ENCODE peak calls at places on chromosomes 11 and 22, in seven cellular contexts. Y is naive thymus-derived CD4-positive, alpha-beta T cell; M is pancreas; G is foreskin fibroblast; Q is tibial nerve; B is cardiac fibroblast; J is Panc1. F is an unnamed sample.

GRCh38 chr11:71499125-71499524 is 27.9 kb upstream of the KRTAP5-7 start:
- DNase-seq in M (no peak), G (peak), Y (no peak), J (no peak), Q (no peak), B (no peak), F (no peak)

GRCh38 chr11:35953081-35953480 is 9.2 kb downstream of the LDLRAD3 start:
- DNase-seq in B (no peak), Y (no peak), Q (no peak), J (no peak), G (no peak), M (no peak), F (no peak)

GRCh38 chr11:5129457-5129877 is 8.7 kb downstream of the OR52A5 start:
- DNase-seq in J (no peak), Y (no peak), B (peak), M (no peak), Q (no peak), G (no peak), F (no peak)

GRCh38 chr11:8354622-8355417 is 91.1 kb upstream of the LMO1 start:
- DNase-seq in J (no peak), G (no peak), Y (no peak), M (no peak), B (no peak), Q (no peak), F (peak)

GRCh38 chr11:9099617-9100016 is 8.2 kb upstream of the SCUBE2 start:
- DNase-seq in B (no peak), Y (no peak), M (no peak), Q (no peak), J (no peak), G (no peak), F (peak)

GRCh38 chr11:69157156-69157821 is 1.6 kb downstream of the SMIM38 start:
- DNase-seq in Y (no peak), B (peak), J (no peak), G (peak), M (no peak), Q (peak), F (peak)

GRCh38 chr11:4184163-4184916 is 89.7 kb downstream of the RRM1 start:
- DNase-seq in G (no peak), J (no peak), M (no peak), B (peak), Y (no peak), Q (no peak), F (no peak)

GRCh38 chr11:125463590-125464265 is 32.3 kb downstream of the FEZ1 start:
- DNase-seq in J (no peak), Q (no peak), M (no peak), B (no peak), Y (no peak), G (no peak), F (peak)

GRCh38 chr11:61828629-61829407 is 718 bp downstream of the FADS2 start:
- DNase-seq in G (peak), B (peak), Y (peak), Q (no peak), M (peak), J (no peak), F (peak)

GRCh38 chr11:79367844-79368243 is 73.0 kb downstream of the TENM4 start:
- DNase-seq in G (no peak), B (no peak), Y (no peak), Q (no peak), M (no peak), J (no peak), F (no peak)

GRCh38 chr22:38467904-38468760 is at the start of gene KDELR3:
- DNase-seq in J (no peak), M (peak), G (peak), B (peak), Y (no peak), Q (peak), F (peak)

GRCh38 chr11:86947541-86947940 is 7.7 kb downstream of the FZD4 start:
- DNase-seq in J (no peak), Y (no peak), Q (no peak), G (peak), B (no peak), M (no peak), F (peak)

GRCh38 chr11:45768486-45768885 is 36.5 kb upstream of the SLC35C1 start:
- DNase-seq in M (no peak), J (no peak), Q (no peak), G (no peak), B (no peak), Y (no peak), F (no peak)

GRCh38 chr11:68525930-68526329 is 65.4 kb downstream of the PPP6R3 start:
- DNase-seq in Q (no peak), B (peak), Y (no peak), G (no peak), M (no peak), J (no peak), F (no peak)

GRCh38 chr22:46843691-46844297 is 81.3 kb downstream of the TBC1D22A start:
- DNase-seq in J (no peak), M (no peak), G (peak), Y (no peak), B (no peak), Q (no peak), F (peak)

GRCh38 chr22:46846154-46846831 is 83.8 kb downstream of the TBC1D22A start:
- DNase-seq in M (no peak), Y (no peak), Q (no peak), G (no peak), J (no peak), B (no peak), F (peak)

GRCh38 chr22:46845281-46846153 is 83.1 kb downstream of the TBC1D22A start:
- DNase-seq in M (no peak), B (peak), J (no peak), G (peak), Y (no peak), Q (no peak), F (peak)

GRCh38 chr22:46842606-46843005 is 80.2 kb downstream of the TBC1D22A start:
- DNase-seq in M (no peak), Y (no peak), G (no peak), B (no peak), Q (no peak), J (no peak), F (no peak)

DNA sequence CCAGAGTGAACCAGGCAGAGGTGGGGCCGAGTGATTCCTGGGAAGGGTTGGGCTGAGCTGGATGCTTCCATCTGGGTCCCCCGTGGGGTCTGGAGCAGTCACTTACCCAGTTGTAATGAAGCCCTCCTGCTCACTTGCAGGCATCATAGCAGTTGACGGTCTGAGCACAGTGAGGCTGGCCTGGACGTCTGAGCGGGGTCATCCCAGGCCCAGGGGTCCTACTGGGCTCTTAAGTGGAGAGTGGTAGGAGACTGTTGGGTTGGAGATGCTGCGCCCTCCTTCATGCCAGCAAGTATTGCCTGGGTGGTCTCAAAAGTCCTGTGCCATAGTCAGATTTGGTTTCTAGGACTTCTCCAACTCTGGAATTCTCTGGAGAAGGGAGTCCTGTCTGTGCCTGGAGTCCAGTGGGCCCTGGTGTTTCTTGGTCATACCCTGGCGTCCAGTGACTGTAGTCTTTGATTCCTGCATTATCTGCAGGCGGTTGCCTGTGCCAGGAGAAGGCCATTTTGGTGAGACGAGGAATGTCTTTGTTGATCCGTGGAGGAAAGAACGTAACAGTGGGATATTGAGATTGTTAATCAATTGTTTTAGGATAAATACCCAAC is 82.3 kb downstream of the TBC1D22A start:
- DNase-seq in B (no peak), Q (no peak), M (no peak), G (no peak), J (no peak), Y (no peak), F (no peak)
- H3K4me3 ChIP-seq in B (no peak), Q (peak), M (no peak), G (no peak), J (no peak), Y (no peak), F (no peak)

GRCh38 chr22:35066768-35067167 is 810 bp downstream of the ISX start:
- DNase-seq in B (no peak), Q (no peak), J (no peak), G (no peak), Y (no peak), M (no peak), F (no peak)
- H3K4me3 ChIP-seq in B (no peak), Q (peak), J (no peak), G (no peak), Y (no peak), M (no peak), F (no peak)

GRCh38 chr11:130859896-130860295 is 56.4 kb downstream of the SNX19 start:
- DNase-seq in Y (no peak), J (no peak), G (no peak), Q (no peak), M (no peak), B (peak), F (no peak)

GRCh38 chr11:130861283-130861682 is 55.0 kb downstream of the SNX19 start:
- DNase-seq in J (no peak), Y (no peak), B (no peak), G (no peak), M (no peak), Q (no peak), F (no peak)

GRCh38 chr11:130865772-130866114 is 50.5 kb downstream of the SNX19 start:
- DNase-seq in Y (no peak), M (no peak), Q (no peak), B (no peak), J (no peak), G (no peak), F (no peak)

GRCh38 chr11:130865091-130865771 is 51.0 kb downstream of the SNX19 start:
- DNase-seq in Q (no peak), J (no peak), G (no peak), B (no peak), M (no peak), Y (no peak), F (no peak)

GRCh38 chr11:130861902-130862552 is 54.3 kb downstream of the SNX19 start:
- DNase-seq in G (peak), Y (peak), Q (peak), M (peak), B (peak), J (peak), F (peak)
- H3K4me3 ChIP-seq in G (no peak), Y (no peak), Q (no peak), M (no peak), B (no peak), J (no peak), F (peak)

GRCh38 chr22:36743011-36743410 is 32.9 kb downstream of the IFT27 start:
- DNase-seq in Q (no peak), B (no peak), Y (no peak), M (no peak), J (no peak), G (no peak), F (no peak)

GRCh38 chr22:36743591-36744412 is 32.1 kb downstream of the IFT27 start:
- DNase-seq in M (no peak), J (no peak), B (no peak), Q (no peak), Y (no peak), G (no peak), F (peak)

GRCh38 chr22:36744791-36745190 is 31.1 kb downstream of the IFT27 start:
- DNase-seq in Y (no peak), Q (no peak), B (no peak), G (no peak), J (no peak), M (no peak), F (peak)

GRCh38 chr22:36745301-36745995 is 30.5 kb downstream of the IFT27 start:
- DNase-seq in M (no peak), J (no peak), Q (no peak), Y (no peak), B (no peak), G (no peak), F (peak)

GRCh38 chr22:36744413-36744765 is 31.5 kb downstream of the IFT27 start:
- DNase-seq in Q (no peak), G (no peak), Y (no peak), M (no peak), J (no peak), B (no peak), F (peak)
- H3K4me3 ChIP-seq in Q (no peak), G (no peak), Y (no peak), M (no peak), J (no peak), B (no peak), F (no peak)

GRCh38 chr11:31326470-31327148 is 42.9 kb downstream of the DCDC1 start:
- DNase-seq in B (no peak), G (no peak), Y (no peak), M (no peak), Q (no peak), J (no peak), F (peak)
- H3K4me3 ChIP-seq in B (no peak), G (no peak), Y (no peak), M (no peak), Q (no peak), J (no peak), F (no peak)

GRCh38 chr22:22887621-22888503 is at the start of gene IGLL5:
- DNase-seq in B (no peak), M (no peak), G (no peak), Q (no peak), Y (no peak), J (no peak), F (peak)
- H3K4me3 ChIP-seq in B (no peak), M (no peak), G (no peak), Q (no peak), Y (no peak), J (no peak), F (no peak)

GRCh38 chr11:67043572-67044329 is 12.9 kb upstream of the RHOD start:
- DNase-seq in G (no peak), Q (no peak), Y (no peak), B (no peak), J (no peak), M (no peak), F (peak)
- H3K4me3 ChIP-seq in G (no peak), Q (no peak), Y (no peak), B (no peak), J (no peak), M (no peak), F (no peak)

GRCh38 chr11:100860318-100860896 is 173.3 kb downstream of the ARHGAP42 start:
- DNase-seq in G (no peak), B (no peak), M (no peak), Y (no peak), Q (no peak), J (no peak), F (no peak)
- H3K4me3 ChIP-seq in G (no peak), B (no peak), M (no peak), Y (no peak), Q (no peak), J (no peak), F (no peak)

DNA sequence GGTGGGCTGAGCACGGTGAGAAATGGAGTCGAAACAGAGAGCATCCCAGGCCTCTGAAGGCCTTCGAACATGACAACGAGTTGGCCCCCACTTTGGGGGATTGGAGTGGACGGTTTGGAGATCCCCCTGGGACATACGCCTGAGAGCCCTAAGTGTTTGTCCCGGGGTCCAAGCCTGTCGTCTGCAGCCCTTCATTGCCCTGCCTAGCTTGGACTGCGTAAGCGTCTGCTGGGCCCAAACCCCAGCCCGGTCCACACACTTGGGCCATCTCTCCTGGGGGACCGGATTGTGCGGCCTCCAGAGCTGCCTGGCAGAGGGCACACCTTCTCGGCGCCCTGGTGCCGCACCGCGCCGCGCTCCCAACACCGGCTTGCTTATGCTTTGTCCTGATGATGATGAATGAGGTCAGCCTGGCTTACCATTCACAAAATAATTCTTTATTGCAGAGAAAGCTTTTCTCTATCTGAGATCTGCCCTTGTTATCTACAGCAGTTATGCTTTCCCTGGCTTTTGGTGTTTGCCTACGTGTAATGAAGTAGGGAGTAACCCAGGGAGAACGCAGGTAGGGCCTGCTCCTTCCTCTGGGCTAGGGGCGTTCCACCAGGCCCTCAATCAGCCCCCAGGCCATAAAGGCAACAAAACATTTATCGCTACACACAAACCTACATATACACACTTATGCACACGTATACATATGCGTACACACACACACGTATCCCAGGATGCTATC is 85.9 kb upstream of the PPARA start:
- DNase-seq in M (peak), J (no peak), Q (no peak), Y (no peak), G (no peak), B (no peak), F (peak)
- H3K4me3 ChIP-seq in M (no peak), J (peak), Q (peak), Y (no peak), G (no peak), B (no peak), F (peak)

F was measured in osteoblast.